ENCODE peak calls at places on chromosomes 13 and 19, in six cellular contexts. One of them, this sample, is unnamed.

GRCh38 chr13:39612023-39612637 is 9.1 kb upstream of the LHFPL6 start:
- DNase-seq in H54: no peak
- DNase-seq in stomach: peak; percentile 71
- DNase-seq in Peyer's patch: peak; percentile 90
- DNase-seq in lower leg skin: peak; percentile 85
- DNase-seq in A549: peak; percentile 55
- DNase-seq in this sample: peak; percentile 81

GRCh38 chr19:7083076-7083956 is 13.8 kb downstream of the ZNF557 start:
- DNase-seq in Peyer's patch: no peak
- DNase-seq in stomach: no peak
- DNase-seq in lower leg skin: no peak
- DNase-seq in H54: no peak
- DNase-seq in A549: peak; percentile 64
- DNase-seq in this sample: no peak

GRCh38 chr13:40271931-40272775 is 394.3 kb downstream of the FOXO1 start:
- DNase-seq in Peyer's patch: peak; percentile 72
- DNase-seq in lower leg skin: peak; percentile 90
- DNase-seq in A549: peak; percentile 14
- DNase-seq in stomach: peak; percentile 49
- DNase-seq in H54: peak; percentile 17
- DNase-seq in this sample: peak; percentile 62

GRCh38 chr19:42068361-42068755 is 1.6 kb downstream of the GRIK5 start:
- DNase-seq in stomach: no peak
- DNase-seq in H54: no peak
- DNase-seq in Peyer's patch: no peak
- DNase-seq in A549: no peak
- DNase-seq in lower leg skin: no peak
- DNase-seq in this sample: no peak

GRCh38 chr19:31232871-31233270 is 116.4 kb downstream of the TSHZ3 start:
- DNase-seq in Peyer's patch: no peak
- DNase-seq in H54: no peak
- DNase-seq in stomach: no peak
- DNase-seq in A549: no peak
- DNase-seq in lower leg skin: no peak
- DNase-seq in this sample: no peak

GRCh38 chr13:72648513-72649065 is 78.8 kb downstream of the MZT1 start:
- DNase-seq in A549: peak; percentile 4
- DNase-seq in H54: no peak
- DNase-seq in Peyer's patch: no peak
- DNase-seq in stomach: no peak
- DNase-seq in lower leg skin: no peak
- DNase-seq in this sample: no peak

GRCh38 chr19:34661357-34661756 is 15.6 kb downstream of the SCGB2B2 start:
- DNase-seq in lower leg skin: no peak
- DNase-seq in A549: no peak
- DNase-seq in H54: no peak
- DNase-seq in Peyer's patch: no peak
- DNase-seq in stomach: peak; percentile 45
- DNase-seq in this sample: peak; percentile 67

GRCh38 chr13:111314852-111315251 is 5.6 kb upstream of the TEX29 start:
- DNase-seq in Peyer's patch: no peak
- DNase-seq in lower leg skin: no peak
- DNase-seq in stomach: no peak
- DNase-seq in H54: no peak
- DNase-seq in A549: no peak
- DNase-seq in this sample: no peak

GRCh38 chr19:35592226-35592625 is 6.3 kb downstream of the PMIS2 start:
- DNase-seq in lower leg skin: no peak
- DNase-seq in stomach: peak; percentile 36
- DNase-seq in H54: no peak
- DNase-seq in Peyer's patch: no peak
- DNase-seq in A549: peak; percentile 82
- DNase-seq in this sample: peak; percentile 11

GRCh38 chr19:22797040-22797439 is 13.1 kb upstream of the ZNF99 start:
- DNase-seq in H54: no peak
- DNase-seq in stomach: no peak
- DNase-seq in A549: no peak
- DNase-seq in Peyer's patch: no peak
- DNase-seq in lower leg skin: no peak
- DNase-seq in this sample: no peak

GRCh38 chr19:35983177-35983576 is 11.8 kb upstream of the SDHAF1 start:
- DNase-seq in H54: no peak
- DNase-seq in Peyer's patch: no peak
- DNase-seq in A549: no peak
- DNase-seq in stomach: no peak
- DNase-seq in lower leg skin: no peak
- DNase-seq in this sample: no peak

GRCh38 chr19:48631254-48631653 is 5.9 kb downstream of the DBP start:
- DNase-seq in Peyer's patch: no peak
- DNase-seq in H54: no peak
- DNase-seq in A549: no peak
- DNase-seq in lower leg skin: no peak
- DNase-seq in stomach: no peak
- DNase-seq in this sample: no peak

DNA sequence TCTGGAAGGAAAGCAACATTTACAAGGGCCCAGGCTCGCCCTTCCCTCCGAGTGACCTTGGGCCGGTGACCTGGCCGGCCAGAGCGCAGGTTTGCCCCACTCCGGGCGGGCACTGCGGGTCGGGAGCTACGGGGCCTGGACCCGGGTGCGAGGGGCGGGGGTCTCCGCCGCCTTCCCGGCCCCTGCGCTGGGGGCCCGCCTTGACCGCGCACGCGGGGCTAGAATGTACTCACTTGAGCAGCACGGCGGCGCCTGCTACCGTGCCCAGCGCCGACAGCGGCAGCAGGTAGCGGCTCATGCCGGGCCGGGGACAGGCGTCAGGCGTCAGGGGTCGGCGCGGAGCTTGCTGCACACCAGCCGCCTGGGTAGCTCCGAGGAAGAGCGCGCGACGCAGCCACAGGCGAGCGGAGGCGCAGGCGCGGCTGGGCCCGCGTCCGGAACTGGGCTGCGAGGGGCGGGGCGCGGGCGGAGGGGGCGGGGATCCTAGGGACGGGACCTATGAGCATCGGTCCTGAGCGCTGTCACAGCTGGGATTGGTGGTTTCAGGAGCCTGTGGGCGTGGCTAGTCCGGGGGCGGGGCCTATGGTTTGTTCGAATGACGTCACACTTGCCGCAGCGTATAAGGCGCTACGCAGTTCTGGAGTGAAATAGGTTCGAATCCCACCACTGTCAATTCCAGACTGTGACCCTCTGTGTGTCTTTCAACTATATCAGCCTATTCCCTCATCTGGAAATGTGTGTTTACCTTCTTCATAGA is at the start of gene RDH13:
- DNase-seq in lower leg skin: peak; percentile 93
- DNase-seq in A549: peak; percentile 99
- DNase-seq in Peyer's patch: peak; percentile 98
- DNase-seq in H54: peak; percentile 100
- DNase-seq in stomach: peak; percentile 97
- DNase-seq in this sample: peak; percentile 94
- TF ChIP-seq POLR2A in lower leg skin: no peak
- TF ChIP-seq POLR2A in A549: peak; percentile 81
- TF ChIP-seq POLR2A in Peyer's patch: peak; percentile 60
- TF ChIP-seq POLR2A in H54: peak; percentile 97
- TF ChIP-seq POLR2A in stomach: no peak
- TF ChIP-seq POLR2A in this sample: peak; percentile 70

DNA sequence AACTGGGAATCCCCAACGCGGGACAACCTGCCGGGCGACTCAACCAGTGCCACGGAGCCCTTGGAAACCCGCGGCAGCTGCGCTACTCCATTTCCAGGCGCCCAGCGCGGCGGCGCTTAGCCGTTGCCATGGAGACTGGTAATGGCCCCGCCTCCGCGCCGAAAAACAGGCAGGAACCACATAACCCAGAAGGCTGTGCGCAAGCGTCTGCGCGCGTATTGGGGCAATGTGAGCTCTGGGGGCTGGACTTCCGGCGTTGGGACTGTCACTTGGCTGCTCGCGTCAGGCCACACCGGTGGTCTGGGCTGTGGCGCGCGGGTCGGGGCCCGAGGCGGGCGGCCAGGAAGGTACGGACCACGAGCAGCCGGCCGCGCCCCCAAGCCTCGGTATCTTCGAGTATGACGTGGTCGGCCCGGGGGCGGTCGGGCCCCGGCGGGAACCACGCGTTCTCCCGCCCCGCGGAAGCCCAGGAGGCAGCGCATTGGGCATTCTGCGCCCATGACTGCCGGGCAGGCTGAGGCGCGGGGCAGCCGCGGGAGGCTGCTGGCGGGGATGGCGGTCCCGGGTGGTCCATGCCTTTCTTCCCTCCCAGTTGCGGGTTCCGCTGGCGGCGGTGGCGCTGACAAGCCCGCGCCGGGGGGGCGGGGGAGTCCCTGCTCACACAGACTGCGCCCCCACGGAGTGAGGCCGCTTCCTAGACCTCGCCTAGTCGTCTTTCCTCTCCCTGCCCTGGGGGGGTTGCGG is at the start of gene ZNF324B:
- DNase-seq in lower leg skin: peak; percentile 94
- DNase-seq in H54: peak; percentile 98
- DNase-seq in A549: peak; percentile 97
- DNase-seq in Peyer's patch: peak; percentile 98
- DNase-seq in stomach: peak; percentile 97
- DNase-seq in this sample: peak; percentile 96
- TF ChIP-seq POLR2A in lower leg skin: no peak
- TF ChIP-seq POLR2A in H54: peak; percentile 83
- TF ChIP-seq POLR2A in A549: peak; percentile 55
- TF ChIP-seq POLR2A in Peyer's patch: peak; percentile 46
- TF ChIP-seq POLR2A in stomach: no peak
- TF ChIP-seq POLR2A in this sample: peak; percentile 29

DNA sequence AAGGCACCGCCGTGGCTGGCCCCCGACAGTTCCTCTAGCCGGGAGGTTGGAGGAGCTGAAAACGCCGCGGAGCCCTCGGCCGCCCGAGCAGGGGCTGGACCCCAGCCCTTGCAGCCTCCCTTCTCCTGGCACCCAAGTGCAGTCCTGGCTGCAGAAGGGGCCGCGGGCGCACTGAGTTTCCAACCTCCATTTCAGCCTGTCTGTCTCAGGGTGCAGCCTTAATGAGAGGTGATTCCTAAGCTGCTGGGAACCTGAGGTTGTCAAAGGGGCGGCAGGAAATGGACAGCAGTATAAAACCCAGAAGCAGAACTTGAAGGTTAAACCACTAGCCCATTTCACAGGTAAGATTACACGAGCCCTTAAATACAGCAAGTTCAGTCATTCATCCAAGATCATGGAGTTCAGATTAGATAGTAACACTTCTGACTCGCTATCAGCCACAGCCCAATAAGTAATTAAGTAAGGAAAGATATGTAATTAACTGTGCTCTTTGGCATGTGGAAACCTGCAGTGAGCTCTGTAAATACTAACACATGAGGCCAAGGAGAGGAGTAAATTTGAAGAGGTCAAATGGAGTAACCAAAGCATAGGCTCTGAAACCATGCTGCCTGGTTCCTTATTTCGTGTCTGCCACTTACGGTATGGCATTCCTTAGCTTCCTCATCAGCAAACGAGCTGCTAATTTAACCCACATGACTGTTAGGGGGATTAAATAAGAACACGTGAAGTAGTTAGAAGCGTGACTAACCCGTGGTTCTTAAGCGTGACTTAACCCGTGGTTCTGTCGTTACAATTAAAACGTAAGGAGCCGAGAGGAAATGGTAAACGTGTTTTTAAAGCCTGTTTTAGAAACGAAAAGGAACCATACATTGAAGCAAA is 682 bp downstream of the SETDB2 start:
- DNase-seq in stomach: no peak
- DNase-seq in A549: peak; percentile 25
- DNase-seq in H54: no peak
- DNase-seq in Peyer's patch: peak; percentile 64
- DNase-seq in lower leg skin: peak; percentile 78
- DNase-seq in this sample: peak; percentile 32
- TF ChIP-seq POLR2A in stomach: no peak
- TF ChIP-seq POLR2A in A549: no peak
- TF ChIP-seq POLR2A in H54: no peak
- TF ChIP-seq POLR2A in Peyer's patch: no peak
- TF ChIP-seq POLR2A in lower leg skin: no peak
- TF ChIP-seq POLR2A in this sample: no peak

DNA sequence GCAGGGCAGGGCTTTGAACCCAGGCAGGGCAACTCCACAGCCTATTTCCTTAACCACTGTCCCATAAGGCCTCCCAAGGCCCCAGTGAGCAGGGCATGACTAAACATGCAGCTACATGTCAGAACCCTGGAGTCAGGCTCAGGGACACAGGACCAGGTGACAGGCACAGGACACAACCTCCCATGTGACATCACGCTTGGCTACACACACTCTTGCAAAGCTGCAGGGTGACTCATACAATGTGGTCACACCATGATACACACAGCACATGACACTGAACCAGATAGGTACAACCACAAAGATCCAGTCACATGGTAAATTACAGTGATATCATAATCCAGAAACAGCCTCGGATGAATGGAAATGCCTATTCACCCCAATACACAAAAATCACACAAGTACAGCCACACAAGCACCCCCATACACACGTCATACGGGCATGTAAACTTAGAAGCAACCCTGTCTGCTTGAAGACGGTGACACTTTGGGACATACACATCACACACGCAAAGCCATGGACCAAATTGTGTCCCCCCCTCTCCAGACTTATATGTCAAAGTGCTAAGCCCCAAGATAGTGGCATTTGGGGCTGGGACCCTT is 14.5 kb downstream of the KLK4 start:
- DNase-seq in stomach: no peak
- DNase-seq in Peyer's patch: peak; percentile 86
- DNase-seq in A549: peak; percentile 67
- DNase-seq in H54: no peak
- DNase-seq in lower leg skin: peak; percentile 63
- DNase-seq in this sample: peak; percentile 88
- TF ChIP-seq POLR2A in stomach: no peak
- TF ChIP-seq POLR2A in Peyer's patch: no peak
- TF ChIP-seq POLR2A in A549: no peak
- TF ChIP-seq POLR2A in H54: no peak
- TF ChIP-seq POLR2A in lower leg skin: no peak
- TF ChIP-seq POLR2A in this sample: no peak

This sample was measured in prostate gland.